ENCODE peak calls at places on chromosome 17, in ten cellular contexts. U is colonic mucosa, H is thoracic aorta, L is adrenal gland, T is breast epithelium, I is HCT116, B is A549, R is GM23248, Z is endodermal cell, F is heart left ventricle. A is an unnamed sample.

GRCh38 chr17:31216053-31216751 is 80.8 kb downstream of the OMG start:
- DNase-seq in U (no peak), H (no peak), L (no peak), T (no peak), I (peak), B (peak), R (peak), Z (no peak), F (no peak), A (no peak)

GRCh38 chr17:47707056-47707791 is 13.3 kb downstream of the TBKBP1 start:
- DNase-seq in U (no peak), H (no peak), L (no peak), T (no peak), I (no peak), B (no peak), R (no peak), Z (no peak), F (no peak), A (no peak)

GRCh38 chr17:27237890-27238289 is 56.0 kb upstream of the WSB1 start:
- DNase-seq in U (no peak), H (no peak), L (no peak), T (no peak), I (no peak), B (no peak), R (no peak), Z (no peak), F (no peak), A (no peak)

GRCh38 chr17:39576187-39576586 is 31.5 kb downstream of the NEUROD2 start:
- DNase-seq in U (no peak), H (no peak), L (no peak), T (no peak), I (peak), B (peak), R (peak), Z (peak), F (no peak), A (no peak)

GRCh38 chr17:1487939-1488825 is 4.3 kb downstream of the MYO1C start:
- DNase-seq in U (peak), H (no peak), L (peak), T (peak), I (no peak), B (peak), R (peak), Z (peak), F (peak), A (peak)

GRCh38 chr17:61729690-61730268 is 133.5 kb downstream of the BRIP1 start:
- DNase-seq in U (no peak), H (no peak), L (no peak), T (no peak), I (no peak), B (no peak), R (peak), Z (no peak), F (no peak), A (no peak)

GRCh38 chr17:77783991-77784820 is 174.3 kb upstream of the TNRC6C start:
- DNase-seq in U (no peak), H (no peak), L (no peak), T (no peak), I (no peak), B (no peak), R (no peak), Z (no peak), F (no peak), A (no peak)

GRCh38 chr17:65556014-65556909 is 5.2 kb downstream of the AXIN2 start:
- DNase-seq in U (peak), H (no peak), L (peak), T (peak), I (peak), B (peak), R (peak), Z (peak), F (peak), A (peak)

GRCh38 chr17:56262854-56263253 is 109.6 kb downstream of the ANKFN1 start:
- DNase-seq in U (no peak), H (no peak), L (no peak), T (no peak), I (no peak), B (no peak), R (no peak), Z (no peak), F (no peak), A (no peak)

GRCh38 chr17:81719410-81720266 is 7.6 kb downstream of the SLC25A10 start:
- DNase-seq in U (no peak), H (no peak), L (no peak), T (no peak), I (no peak), B (no peak), R (no peak), Z (peak), F (no peak), A (no peak)

GRCh38 chr17:60874772-60875171 is 197.1 kb downstream of the BCAS3 start:
- DNase-seq in U (no peak), H (no peak), L (no peak), T (no peak), I (no peak), B (no peak), R (no peak), Z (no peak), F (no peak), A (no peak)

GRCh38 chr17:69643686-69644085 is 229.2 kb downstream of the MAP2K6 start:
- DNase-seq in U (no peak), H (no peak), L (no peak), T (no peak), I (no peak), B (no peak), R (peak), Z (no peak), F (no peak), A (no peak)

GRCh38 chr17:69637399-69638165 is 223.1 kb downstream of the MAP2K6 start:
- DNase-seq in U (no peak), H (no peak), L (no peak), T (no peak), I (no peak), B (no peak), R (peak), Z (no peak), F (no peak), A (no peak)

GRCh38 chr17:69639096-69639495 is 224.6 kb downstream of the MAP2K6 start:
- DNase-seq in U (no peak), H (no peak), L (no peak), T (no peak), I (no peak), B (no peak), R (no peak), Z (no peak), F (no peak), A (no peak)

GRCh38 chr17:69638516-69638915 is 224.0 kb downstream of the MAP2K6 start:
- DNase-seq in U (no peak), H (no peak), L (no peak), T (no peak), I (no peak), B (no peak), R (no peak), Z (no peak), F (no peak), A (no peak)

GRCh38 chr17:69640073-69640472 is 225.6 kb downstream of the MAP2K6 start:
- DNase-seq in U (no peak), H (no peak), L (no peak), T (no peak), I (no peak), B (no peak), R (no peak), Z (no peak), F (no peak), A (no peak)
- H3K27ac ChIP-seq in U (no peak), H (no peak), L (no peak), T (no peak), I (no peak), B (no peak), R (no peak), Z (no peak), F (no peak), A (no peak)

GRCh38 chr17:50612281-50612680 is 22.4 kb upstream of the ABCC3 start:
- DNase-seq in U (no peak), H (no peak), L (no peak), T (no peak), I (no peak), B (no peak), R (no peak), Z (no peak), F (no peak), A (no peak)
- H3K4me3 ChIP-seq in U (no peak), H (no peak), L (no peak), T (no peak), I (no peak), B (no peak), R (no peak), Z (no peak), F (no peak), A (no peak)

DNA sequence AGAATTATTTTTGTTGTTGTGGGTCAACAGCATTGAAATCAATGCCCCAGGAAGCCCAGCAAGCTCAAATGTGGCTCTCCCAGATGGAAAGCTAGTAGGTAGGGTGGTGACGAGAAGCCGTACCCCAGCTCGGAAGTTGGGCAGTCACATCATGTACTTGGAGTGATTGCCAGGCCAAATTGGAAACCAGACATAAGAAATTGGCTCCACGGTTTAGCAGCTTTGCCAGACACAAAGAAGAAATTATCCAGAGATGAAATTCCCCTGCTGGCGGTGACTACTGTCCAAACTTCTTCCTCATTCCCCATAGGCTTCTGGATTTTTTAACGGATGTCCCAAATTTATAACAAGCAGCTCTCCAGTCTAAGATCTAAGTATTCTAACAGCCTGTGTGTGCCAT is 95.9 kb downstream of the OR1D5 start:
- DNase-seq in U (no peak), H (no peak), L (no peak), T (no peak), I (no peak), B (no peak), R (no peak), Z (no peak), F (no peak), A (no peak)
- H3K27ac ChIP-seq in U (no peak), H (no peak), L (no peak), T (peak), I (no peak), B (peak), R (no peak), Z (no peak), F (no peak), A (no peak)

DNA sequence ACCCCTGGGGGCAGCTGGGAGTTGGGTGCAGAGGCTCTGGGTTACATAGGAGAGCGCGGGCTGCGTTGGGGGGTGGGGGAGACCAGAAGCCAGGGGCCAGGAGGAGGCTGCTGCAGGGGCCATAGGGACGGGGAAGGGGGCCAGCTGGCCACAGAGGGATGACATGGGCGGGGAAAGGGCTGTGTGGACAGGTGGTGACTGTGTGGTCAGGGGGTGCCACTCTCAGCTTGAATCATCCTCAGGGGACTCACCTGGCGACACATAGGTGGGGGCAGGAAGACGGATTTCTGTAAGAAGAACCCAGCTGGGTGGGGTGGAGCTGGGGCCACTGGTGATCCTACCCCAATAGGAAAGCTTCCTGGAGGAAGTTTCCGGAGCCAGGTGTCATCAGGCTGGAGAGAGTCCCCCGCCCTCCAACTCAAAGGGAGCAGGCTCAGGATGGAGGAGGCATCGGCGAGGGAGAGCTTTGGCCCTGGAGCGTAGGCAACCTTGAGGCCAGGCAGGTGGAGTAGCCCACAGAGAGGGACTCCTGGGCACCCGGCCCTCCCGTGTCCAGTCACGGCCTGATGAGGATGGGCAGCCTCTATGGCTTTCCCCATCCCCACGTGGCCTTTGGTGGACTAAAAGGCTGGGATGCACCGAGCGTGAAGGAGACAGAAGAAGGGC is 1.2 kb downstream of the TRPV3 start:
- DNase-seq in U (no peak), H (no peak), L (no peak), T (no peak), I (no peak), B (no peak), R (no peak), Z (no peak), F (no peak), A (no peak)
- H3K4me3 ChIP-seq in U (no peak), H (no peak), L (no peak), T (no peak), I (no peak), B (no peak), R (no peak), Z (no peak), F (no peak), A (no peak)

GRCh38 chr17:66783656-66784381 is 51.1 kb upstream of the CACNG5 start:
- DNase-seq in U (no peak), H (no peak), L (no peak), T (no peak), I (no peak), B (no peak), R (no peak), Z (peak), F (no peak), A (no peak)
- H3K27ac ChIP-seq in U (no peak), H (no peak), L (no peak), T (no peak), I (no peak), B (no peak), R (no peak), Z (no peak), F (no peak), A (no peak)

A was measured in pancreas.